ENCODE peak calls at places on chromosomes 3 and 15, in ten cellular contexts. U is ovary, P is hepatocyte, Y is psoas muscle, X is ascending aorta, D is A549, S is fibroblast of lung, K is sigmoid colon, O is transverse colon, R is SK-N-SH. V is an unnamed sample.

GRCh38 chr15:71530116-71530515 is 280.2 kb upstream of the NR2E3 start:
- DNase-seq in U (no peak), P (no peak), Y (no peak), X (no peak), D (no peak), S (no peak), K (no peak), O (no peak), R (no peak), V (no peak)

GRCh38 chr3:68306571-68306970 is 625.8 kb downstream of the TAFA4 start:
- DNase-seq in U (no peak), P (peak; percentile 74), Y (no peak), X (no peak), D (no peak), S (no peak), K (no peak), O (no peak), R (no peak), V (no peak)

GRCh38 chr3:156620260-156620659 is 54.1 kb upstream of the TIPARP start:
- DNase-seq in U (no peak), P (peak; percentile 74), Y (no peak), X (no peak), D (peak; percentile 30), S (peak; percentile 48), K (no peak), O (peak; percentile 34), R (no peak), V (no peak)

GRCh38 chr3:45055411-45056143 is 29.5 kb downstream of the CLEC3B start:
- DNase-seq in U (no peak), P (no peak), Y (no peak), X (no peak), D (peak; percentile 49), S (peak; percentile 91), K (no peak), O (no peak), R (peak; percentile 59), V (no peak)

GRCh38 chr15:77623878-77624524 is 8.7 kb downstream of the LINGO1 start:
- DNase-seq in U (no peak), P (no peak), Y (no peak), X (no peak), D (peak; percentile 14), S (no peak), K (no peak), O (peak; percentile 6), R (peak; percentile 47), V (no peak)

GRCh38 chr3:82353281-82354171 is 592.1 kb upstream of the GBE1 start:
- DNase-seq in U (peak; percentile 30), P (no peak), Y (no peak), X (no peak), D (no peak), S (no peak), K (no peak), O (no peak), R (no peak), V (no peak)

GRCh38 chr15:25188051-25188450 is 233.3 kb downstream of the SNRPN start:
- DNase-seq in U (no peak), P (no peak), Y (no peak), X (no peak), D (no peak), S (no peak), K (no peak), O (no peak), R (no peak), V (no peak)

GRCh38 chr3:122959339-122959738 is 68.2 kb downstream of the SEMA5B start:
- DNase-seq in U (no peak), P (no peak), Y (no peak), X (no peak), D (no peak), S (no peak), K (no peak), O (no peak), R (no peak), V (no peak)

GRCh38 chr3:101518421-101518871 is 5.4 kb upstream of the SENP7 start:
- DNase-seq in U (no peak), P (peak; percentile 9), Y (no peak), X (no peak), D (peak; percentile 26), S (no peak), K (no peak), O (no peak), R (no peak), V (no peak)

DNA sequence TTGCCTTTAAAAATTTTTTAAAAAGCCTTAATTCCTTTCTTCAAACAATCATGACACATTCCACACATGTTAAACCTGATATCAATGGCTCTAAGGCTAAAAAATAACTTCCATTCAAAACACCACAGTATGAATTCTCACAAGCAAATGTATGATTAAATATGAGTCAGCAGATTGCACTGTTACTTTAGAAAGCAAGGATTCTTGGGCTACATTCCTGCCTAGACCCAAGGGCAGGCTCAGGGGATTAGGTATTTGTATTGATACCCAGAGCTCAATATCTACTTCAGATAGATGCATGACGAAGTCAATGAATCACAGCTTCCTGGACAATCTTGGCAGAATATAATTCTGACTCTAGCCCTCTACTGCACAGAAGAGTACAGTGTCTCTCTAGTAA is 65.7 kb downstream of the RARB start:
- DNase-seq in U (no peak), P (no peak), Y (no peak), X (no peak), D (peak; percentile 23), S (peak; percentile 96), K (no peak), O (no peak), R (no peak), V (no peak)
- H3K9me3 ChIP-seq in U (no peaks in the 10 kb centered on the region), P (peaks cover 32% of the 10 kb centered on the region), Y (peaks cover 42% of the 10 kb centered on the region), X (peaks cover 34% of the 10 kb centered on the region), D (peaks cover 78% of the 10 kb centered on the region), S (no peaks in the 10 kb centered on the region), K (peaks cover 14% of the 10 kb centered on the region), O (peaks cover 15% of the 10 kb centered on the region), R (no peaks in the 10 kb centered on the region), V (peaks cover 35% of the 10 kb centered on the region)

GRCh38 chr3:126051234-126051633 is 32.7 kb downstream of the SLC41A3 start:
- DNase-seq in U (no peak), P (no peak), Y (no peak), X (no peak), D (no peak), S (no peak), K (no peak), O (no peak), R (no peak), V (no peak)
- H3K27ac ChIP-seq in U (no peak overlapping the region), P (no peak overlapping the region), Y (no peak overlapping the region), X (no peak overlapping the region), D (no peak overlapping the region), S (no peak overlapping the region), K (no peak overlapping the region), O (no peak overlapping the region), R (no peak overlapping the region), V (no peak overlapping the region)

GRCh38 chr3:12147263-12147780 is 11.4 kb downstream of the TIMP4 start:
- DNase-seq in U (no peak), P (no peak), Y (no peak), X (no peak), D (no peak), S (no peak), K (no peak), O (no peak), R (no peak), V (no peak)
- H3K9me3 ChIP-seq in U (no peaks in the 10 kb centered on the region), P (no peaks in the 10 kb centered on the region), Y (no peaks in the 10 kb centered on the region), X (no peaks in the 10 kb centered on the region), D (no peaks in the 10 kb centered on the region), S (no peaks in the 10 kb centered on the region), K (no peaks in the 10 kb centered on the region), O (no peaks in the 10 kb centered on the region), R (no peaks in the 10 kb centered on the region), V (no peaks in the 10 kb centered on the region)

DNA sequence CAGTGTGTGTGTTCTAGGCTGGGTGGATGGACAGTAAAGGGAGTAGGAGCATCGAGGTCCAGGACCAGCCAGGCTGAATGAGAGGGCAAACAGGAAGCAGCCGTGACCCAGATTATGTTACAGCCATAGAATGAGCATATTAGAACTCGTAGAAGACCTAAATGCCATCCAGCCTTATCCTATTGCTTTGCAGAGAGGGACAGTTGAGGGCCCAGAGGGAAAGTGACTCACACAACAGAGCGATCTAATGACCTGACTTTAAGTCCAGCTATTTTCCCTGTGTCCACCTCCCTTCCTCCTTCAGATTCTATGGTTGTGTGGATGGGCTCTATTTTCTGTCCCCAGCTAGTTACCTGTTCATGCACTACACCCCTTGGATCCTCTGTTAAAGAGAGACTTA is 634.1 kb upstream of the TBL1XR1 start:
- DNase-seq in U (no peak), P (no peak), Y (no peak), X (no peak), D (no peak), S (no peak), K (no peak), O (no peak), R (no peak), V (no peak)
- H3K27ac ChIP-seq in U (no peak overlapping the region), P (peak overlapping the region; percentile 44), Y (peak overlapping the region; percentile 69), X (no peak overlapping the region), D (peak overlapping the region; percentile 57), S (no peak overlapping the region), K (peak overlapping the region; percentile 74), O (no peak overlapping the region), R (no peak overlapping the region), V (no peak overlapping the region)

DNA sequence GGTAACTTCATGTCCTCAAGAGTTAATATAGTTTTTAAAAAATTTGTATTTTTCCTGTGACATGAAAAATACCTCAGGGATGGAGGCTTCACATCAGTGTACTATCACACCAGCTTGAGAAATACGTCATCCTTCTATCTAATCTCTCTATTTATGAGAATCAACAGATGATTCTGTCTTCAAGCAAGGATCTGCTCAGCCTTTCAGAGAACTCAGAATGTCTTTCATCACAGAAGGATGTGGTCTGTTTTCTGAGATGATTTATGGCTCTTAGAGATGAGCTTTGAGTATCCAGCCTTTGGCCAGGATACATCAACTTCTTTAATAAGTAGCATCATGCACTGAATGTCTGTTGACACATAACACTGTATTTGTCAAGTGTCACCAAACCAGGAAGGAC is 193.9 kb downstream of the DTWD1 start:
- DNase-seq in U (no peak), P (no peak), Y (no peak), X (no peak), D (no peak), S (no peak), K (no peak), O (no peak), R (no peak), V (no peak)
- H3K9me3 ChIP-seq in U (no peaks in the 10 kb centered on the region), P (no peaks in the 10 kb centered on the region), Y (no peaks in the 10 kb centered on the region), X (no peaks in the 10 kb centered on the region), D (peaks cover 9% of the 10 kb centered on the region), S (no peaks in the 10 kb centered on the region), K (no peaks in the 10 kb centered on the region), O (no peaks in the 10 kb centered on the region), R (no peaks in the 10 kb centered on the region), V (no peaks in the 10 kb centered on the region)

GRCh38 chr3:12751548-12751947 is 7.5 kb downstream of the TMEM40 start:
- DNase-seq in U (no peak), P (no peak), Y (no peak), X (no peak), D (peak; percentile 28), S (peak; percentile 53), K (no peak), O (no peak), R (no peak), V (no peak)
- H3K27ac ChIP-seq in U (no peak overlapping the region), P (no peak overlapping the region), Y (peak overlapping the region; percentile 88), X (no peak overlapping the region), D (no peak overlapping the region), S (no peak overlapping the region), K (no peak overlapping the region), O (no peak overlapping the region), R (no peak overlapping the region), V (no peak overlapping the region)

DNA sequence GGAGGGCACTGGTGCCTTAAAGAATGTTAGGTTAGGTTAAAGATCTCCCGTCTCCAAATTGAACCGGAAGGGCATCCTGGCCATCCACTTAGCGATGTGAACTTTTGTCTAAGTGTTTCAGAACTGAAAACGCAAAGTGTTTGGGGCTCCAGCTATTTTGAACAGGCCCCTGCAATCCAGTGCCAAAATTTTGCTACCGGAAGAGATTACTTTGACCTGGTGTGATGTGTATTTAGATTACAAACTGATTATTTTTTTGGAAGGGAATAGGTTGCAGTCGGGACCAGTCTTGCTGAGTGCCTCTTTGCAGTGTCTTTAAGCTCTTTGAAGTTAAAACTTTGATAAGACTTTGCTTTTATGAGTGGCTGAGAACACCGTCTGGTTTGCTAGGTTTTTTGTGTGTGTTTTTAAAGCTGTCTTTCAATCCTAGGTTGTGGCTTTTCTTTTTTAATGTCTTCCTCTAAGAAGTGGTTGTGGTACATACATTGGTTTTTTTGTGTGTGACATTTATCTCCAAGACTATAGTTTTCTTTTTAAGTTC is 179.6 kb downstream of the OR4M2 start:
- DNase-seq in U (no peak), P (no peak), Y (no peak), X (no peak), D (no peak), S (no peak), K (no peak), O (no peak), R (no peak), V (no peak)
- H3K9me3 ChIP-seq in U (no peaks in the 10 kb centered on the region), P (peaks cover 12% of the 10 kb centered on the region), Y (no peaks in the 10 kb centered on the region), X (no peaks in the 10 kb centered on the region), D (no peaks in the 10 kb centered on the region), S (peaks cover 3% of the 10 kb centered on the region), K (peaks cover 8% of the 10 kb centered on the region), O (no peaks in the 10 kb centered on the region), R (no peaks in the 10 kb centered on the region), V (no peaks in the 10 kb centered on the region)

V was measured in lower lobe of right lung.